ENCODE peak calls at places on chromosome 7, in seven cellular contexts. I is IMR-90, O is spleen, F is adrenal gland, J is HCT116, D is ovary, Y is gastrocnemius medialis. C is an unnamed sample. For H3K4me1, the result is how much of the 10 kb centered on the place peaks cover.

GRCh38 chr7:79820387-79820786 is 314.2 kb upstream of the GNAI1 start:
- DNase-seq in I (peak), O (no peak), F (peak), J (no peak), D (peak), Y (no peak), C (peak)

GRCh38 chr7:98573816-98574215 is 43.3 kb upstream of the NPTX2 start:
- DNase-seq in I (no peak), O (no peak), F (peak), J (no peak), D (no peak), Y (no peak), C (no peak)

GRCh38 chr7:96093435-96093834 is 228.5 kb downstream of the SLC25A13 start:
- DNase-seq in I (peak), O (no peak), F (no peak), J (no peak), D (no peak), Y (no peak), C (no peak)

GRCh38 chr7:30521532-30521931 is 16.9 kb upstream of the GGCT start:
- DNase-seq in I (peak), O (no peak), F (no peak), J (no peak), D (no peak), Y (peak), C (peak)

GRCh38 chr7:47291461-47292051 is 290.4 kb downstream of the TNS3 start:
- DNase-seq in I (peak), O (no peak), F (peak), J (peak), D (no peak), Y (peak), C (no peak)

GRCh38 chr7:107609861-107610260 is 29.8 kb downstream of the BCAP29 start:
- DNase-seq in I (no peak), O (no peak), F (no peak), J (no peak), D (no peak), Y (no peak), C (no peak)

GRCh38 chr7:15922002-15922401 is 235.5 kb upstream of the MEOX2 start:
- DNase-seq in I (no peak), O (no peak), F (no peak), J (no peak), D (no peak), Y (no peak), C (no peak)

GRCh38 chr7:47777531-47778152 is 170.6 kb downstream of the PKD1L1 start:
- DNase-seq in I (no peak), O (no peak), F (no peak), J (no peak), D (no peak), Y (no peak), C (no peak)

GRCh38 chr7:115019882-115020605 is 98.2 kb downstream of the MDFIC start:
- DNase-seq in I (no peak), O (no peak), F (no peak), J (no peak), D (no peak), Y (no peak), C (no peak)

GRCh38 chr7:96097802-96098201 is 224.1 kb downstream of the SLC25A13 start:
- DNase-seq in I (peak), O (no peak), F (no peak), J (no peak), D (no peak), Y (no peak), C (no peak)

GRCh38 chr7:81611040-81611439 is 158.8 kb downstream of the HGF start:
- DNase-seq in I (no peak), O (peak), F (no peak), J (no peak), D (no peak), Y (no peak), C (no peak)

GRCh38 chr7:118041336-118041878 is 142.6 kb upstream of the LSM8 start:
- DNase-seq in I (no peak), O (no peak), F (no peak), J (no peak), D (no peak), Y (no peak), C (no peak)

DNA sequence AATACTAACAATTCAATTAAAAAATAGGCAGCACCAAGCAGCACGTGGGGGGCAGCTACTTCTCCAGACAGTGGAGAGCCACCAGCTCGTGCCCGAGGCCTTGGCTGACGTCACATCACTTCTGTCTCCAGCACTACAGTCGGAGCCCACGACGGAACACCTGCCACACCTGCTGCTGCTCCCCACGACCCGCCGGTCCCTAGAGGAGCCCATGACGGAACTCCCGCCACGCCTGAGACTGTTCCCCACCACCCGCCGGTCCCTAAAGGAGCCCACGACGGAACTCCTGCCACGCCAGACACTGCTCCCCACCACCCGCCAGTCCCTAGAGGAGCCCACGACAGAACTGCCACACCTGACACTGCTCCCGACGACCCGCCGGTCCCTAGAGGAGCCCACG is 257.9 kb downstream of the ELFN1 start:
- DNase-seq in I (no peak), O (peak), F (no peak), J (no peak), D (no peak), Y (no peak), C (no peak)
- H3K4me1 ChIP-seq in I (under half), O (half or more), F (under half), J (under half), D (under half), Y (under half), C (under half)

DNA sequence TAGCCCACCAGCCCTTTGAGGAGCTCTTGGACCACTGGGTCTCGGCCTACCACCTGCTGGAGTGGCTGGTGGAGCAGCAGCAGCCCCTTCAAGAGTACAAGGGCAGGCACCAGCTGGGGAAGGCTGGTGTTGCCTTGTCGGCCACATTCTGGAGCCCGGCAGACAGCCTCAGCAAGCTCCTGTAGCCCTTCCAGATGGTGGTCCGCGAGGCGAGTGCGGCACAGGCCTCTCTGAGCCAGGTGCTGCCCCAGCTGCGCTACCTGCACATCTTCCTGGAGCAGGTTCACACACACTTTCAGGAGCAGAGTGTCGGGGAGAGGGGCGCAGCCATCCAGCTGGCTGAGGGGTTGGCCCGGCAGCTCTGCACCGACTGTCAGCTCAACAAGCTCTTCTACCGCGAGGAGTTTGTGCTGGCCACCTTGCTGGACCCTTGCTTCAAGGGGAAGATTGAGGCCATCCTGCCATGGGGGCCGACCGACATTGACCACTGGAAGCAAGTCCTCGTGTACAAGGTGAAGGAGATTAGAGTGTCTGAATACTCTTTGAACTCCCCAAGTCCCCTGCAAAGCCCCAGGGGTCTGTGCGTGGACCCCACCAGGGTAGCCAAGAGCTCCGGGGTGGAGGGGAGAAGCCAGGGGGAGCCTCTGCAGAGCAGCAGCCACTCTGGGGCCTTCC is 7.0 kb upstream of the ACTR3C start:
- DNase-seq in I (no peak), O (no peak), F (peak), J (no peak), D (no peak), Y (no peak), C (no peak)
- TF ChIP-seq POLR2A in I (no peak), O (no peak), F (no peak), J (no peak), D (no peak), Y (no peak), C (no peak)

GRCh38 chr7:17233643-17234397 is 64.6 kb upstream of the AHR start:
- DNase-seq in I (no peak), O (no peak), F (no peak), J (no peak), D (no peak), Y (no peak), C (no peak)

GRCh38 chr7:17230099-17230807 is 68.2 kb upstream of the AHR start:
- DNase-seq in I (no peak), O (no peak), F (peak), J (no peak), D (no peak), Y (no peak), C (no peak)

GRCh38 chr7:17234398-17235021 is 63.9 kb upstream of the AHR start:
- DNase-seq in I (peak), O (no peak), F (peak), J (peak), D (no peak), Y (peak), C (no peak)

GRCh38 chr7:17229257-17229656 is 69.2 kb upstream of the AHR start:
- DNase-seq in I (no peak), O (no peak), F (no peak), J (no peak), D (no peak), Y (no peak), C (no peak)
- H3K4me3 ChIP-seq in I (no peak), O (no peak), F (no peak), J (no peak), D (no peak), Y (no peak), C (no peak)

GRCh38 chr7:155648752-155649339 is 4.4 kb downstream of the RBM33 start:
- DNase-seq in I (no peak), O (no peak), F (no peak), J (no peak), D (no peak), Y (no peak), C (no peak)
- H3K4me1 ChIP-seq in I (under half), O (half or more), F (under half), J (under half), D (under half), Y (under half), C (half or more)

GRCh38 chr7:109842386-109842785 is 1248.5 kb upstream of the LRRN3 start:
- DNase-seq in I (no peak), O (no peak), F (no peak), J (no peak), D (no peak), Y (no peak), C (no peak)

DNA sequence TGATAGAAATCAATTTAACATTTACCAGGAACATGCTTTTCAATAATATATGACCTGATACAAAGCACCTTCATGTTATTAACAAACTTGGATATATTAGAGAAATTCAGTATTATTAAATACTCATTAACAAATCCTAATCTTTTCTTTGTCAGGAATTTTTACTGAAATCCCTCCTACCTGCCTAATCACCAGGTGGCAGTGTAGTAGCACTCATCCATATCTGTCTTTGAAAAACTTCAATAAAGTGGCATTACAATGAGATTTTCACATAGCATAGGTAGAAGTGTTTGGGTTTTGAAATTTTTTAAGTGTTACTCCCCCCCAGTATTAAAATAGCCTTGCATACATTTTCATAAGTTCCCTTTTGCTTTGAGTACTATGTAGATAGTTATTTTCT is 1246.6 kb upstream of the LRRN3 start:
- DNase-seq in I (peak), O (no peak), F (no peak), J (peak), D (no peak), Y (no peak), C (peak)
- TF ChIP-seq POLR2A in I (no peak), O (no peak), F (no peak), J (no peak), D (no peak), Y (no peak), C (no peak)